ENCODE peak calls at places on chromosome 18, in five cellular contexts. M is fibroblast of lung, R is testis, B is SJSA1, S is astrocyte of the spinal cord. C is an unnamed sample.

GRCh38 chr18:46663539-46663938 is 6.5 kb upstream of the LOXHD1 start:
- DNase-seq in R (no peak), B (no peak), S (no peak), M (no peak), C (no peak)

GRCh38 chr18:45571161-45571560 is 44.1 kb upstream of the SLC14A2 start:
- DNase-seq in R (no peak), M (no peak), B (no peak), S (no peak), C (no peak)

GRCh38 chr18:44521673-44522032 is 159.0 kb upstream of the SETBP1 start:
- DNase-seq in B (no peak), R (no peak), M (no peak), S (peak), C (no peak)

GRCh38 chr18:55100817-55101457 is 141.7 kb upstream of the CCDC68 start:
- DNase-seq in M (peak), B (no peak), R (no peak), S (peak), C (no peak)

GRCh38 chr18:13387856-13388548 is 169.4 kb downstream of the LDLRAD4 start:
- DNase-seq in R (no peak), M (no peak), S (peak), B (peak), C (no peak)

GRCh38 chr18:3458378-3458777 is 8.4 kb downstream of the TGIF1 start:
- DNase-seq in B (no peak), R (no peak), S (peak), M (no peak), C (no peak)

GRCh38 chr18:60966876-60967275 is 366.4 kb upstream of the CDH20 start:
- DNase-seq in B (no peak), M (peak), R (no peak), S (peak), C (peak)

GRCh38 chr18:495017-495416 is 5.5 kb downstream of the COLEC12 start:
- DNase-seq in B (no peak), R (no peak), M (no peak), S (no peak), C (no peak)

GRCh38 chr18:12057419-12058039 is 36.1 kb upstream of the ANKRD62 start:
- DNase-seq in S (no peak), B (no peak), M (no peak), R (no peak), C (no peak)

GRCh38 chr18:23232331-23232730 is 97.0 kb downstream of the CABLES1 start:
- DNase-seq in S (no peak), R (no peak), B (no peak), M (no peak), C (no peak)

GRCh38 chr18:23229472-23229871 is 94.2 kb downstream of the CABLES1 start:
- DNase-seq in S (no peak), M (peak), R (no peak), B (no peak), C (peak)

GRCh38 chr18:23231340-23232021 is 96.2 kb downstream of the CABLES1 start:
- DNase-seq in S (peak), B (peak), R (peak), M (peak), C (peak)

GRCh38 chr18:23228102-23229051 is 93.1 kb downstream of the CABLES1 start:
- DNase-seq in R (no peak), S (peak), B (no peak), M (peak), C (no peak)

DNA sequence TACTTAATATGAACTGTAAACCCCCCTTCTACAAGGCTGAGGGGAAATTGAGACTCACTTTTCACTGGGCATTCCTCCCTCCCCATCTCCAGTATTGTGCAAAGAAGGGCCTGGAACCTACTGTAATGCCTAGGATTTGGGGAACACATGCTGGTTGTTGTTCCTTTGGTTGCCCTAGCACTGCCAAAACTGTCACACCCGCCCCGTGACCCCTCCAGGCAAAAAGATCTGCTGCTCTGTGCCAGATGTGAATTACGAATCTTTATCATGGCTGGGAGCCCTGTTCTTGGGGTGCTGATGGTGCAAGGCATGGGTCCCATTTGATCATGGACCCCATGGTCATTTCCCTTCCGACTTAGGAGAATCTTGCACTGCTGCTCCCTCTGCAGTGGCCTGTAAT is 95.4 kb downstream of the CABLES1 start:
- DNase-seq in M (no peak), S (no peak), R (no peak), B (no peak), C (peak)
- H3K4me3 ChIP-seq in M (no peak), S (no peak), R (no peak), B (no peak), C (no peak)

GRCh38 chr18:74113711-74114110 is 33.9 kb downstream of the FBXO15 start:
- DNase-seq in R (no peak), M (no peak), S (peak), B (no peak), C (peak)
- H3K4me3 ChIP-seq in R (no peak), M (no peak), S (no peak), B (no peak), C (no peak)

GRCh38 chr18:50819727-50820378 is at the start of gene MRO:
- DNase-seq in M (peak), R (peak), B (peak), S (peak), C (peak)
- H3K4me3 ChIP-seq in M (peak), R (peak), B (no peak), S (peak), C (peak)

DNA sequence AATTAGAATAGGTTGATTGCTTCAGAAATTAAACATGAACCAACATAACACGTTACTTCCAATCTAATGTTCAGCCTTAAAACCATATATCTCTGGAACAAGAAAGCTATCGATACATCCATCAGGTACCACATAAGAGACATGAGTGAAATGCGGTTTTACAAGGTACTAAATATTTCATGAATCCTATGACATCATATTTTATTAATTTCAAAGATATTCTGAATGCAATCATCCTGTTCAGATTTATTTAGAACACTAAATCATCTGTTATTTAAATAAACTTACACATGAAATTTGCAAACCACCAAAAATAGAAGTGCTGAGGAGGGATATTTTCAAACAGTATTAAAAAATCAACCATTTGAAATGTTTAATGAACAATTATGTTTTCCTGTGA is 119.0 kb downstream of the OSBPL1A start:
- DNase-seq in R (no peak), S (no peak), B (no peak), M (no peak), C (no peak)
- H3K4me3 ChIP-seq in R (no peak), S (no peak), B (no peak), M (no peak), C (no peak)

GRCh38 chr18:75248426-75249191 is 38.0 kb downstream of the TSHZ1 start:
- DNase-seq in S (no peak), M (no peak), R (no peak), B (no peak), C (no peak)
- H3K4me3 ChIP-seq in S (peak), M (peak), R (no peak), B (peak), C (peak)

DNA sequence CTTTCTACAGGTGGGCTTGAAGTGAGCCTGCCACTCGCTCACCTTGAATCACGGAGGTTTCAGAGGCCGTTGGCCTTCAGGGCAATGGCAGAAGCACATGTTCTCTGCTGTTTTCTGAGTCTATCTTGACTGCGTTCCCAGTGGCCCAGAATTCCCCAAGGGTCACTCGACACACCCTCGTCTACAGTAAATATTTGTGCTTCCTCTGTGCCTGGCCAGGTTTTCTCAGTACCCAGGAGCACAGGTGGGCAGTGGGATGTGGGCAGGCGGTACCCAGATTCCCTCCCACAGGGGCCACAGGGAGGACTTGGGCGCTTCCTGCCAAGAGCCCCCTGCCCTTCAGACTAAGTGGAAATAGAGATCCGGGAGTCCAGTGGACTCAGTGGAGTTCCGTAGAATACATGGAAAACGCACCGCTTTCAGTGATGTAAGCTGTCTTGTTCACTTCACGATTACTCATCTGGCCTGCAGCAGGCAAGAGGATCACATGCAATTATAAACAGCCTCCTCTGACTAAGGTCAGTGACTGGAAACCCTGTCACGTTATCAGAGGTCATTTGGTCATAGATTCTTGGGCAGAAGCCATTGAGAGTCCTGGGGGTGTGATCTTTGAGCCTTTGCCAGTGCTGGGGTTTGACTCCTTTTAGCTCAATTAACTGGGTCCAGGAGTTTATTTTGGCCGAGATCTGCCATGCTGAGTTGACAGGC is 179.8 kb downstream of the NEDD4L start:
- DNase-seq in M (peak), S (peak), B (peak), R (no peak), C (peak)
- H3K4me3 ChIP-seq in M (no peak), S (peak), B (peak), R (no peak), C (no peak)

DNA sequence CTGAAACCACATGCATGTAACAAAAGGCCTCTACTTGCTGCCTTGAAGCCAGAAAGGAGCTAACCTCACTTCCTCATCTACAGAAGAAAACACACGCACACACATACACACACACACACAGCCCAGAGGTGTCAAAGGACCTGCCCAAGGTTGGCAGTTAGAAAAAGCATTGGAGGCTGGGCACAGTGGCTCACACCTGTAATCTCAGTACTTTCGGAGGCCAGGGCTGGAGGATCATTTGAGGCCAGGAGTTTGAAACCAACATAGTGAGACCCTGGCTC is 125.9 kb upstream of the RNF152 start:
- DNase-seq in B (peak), R (no peak), M (no peak), S (no peak), C (no peak)
- H3K4me3 ChIP-seq in B (no peak), R (no peak), M (no peak), S (no peak), C (no peak)

DNA sequence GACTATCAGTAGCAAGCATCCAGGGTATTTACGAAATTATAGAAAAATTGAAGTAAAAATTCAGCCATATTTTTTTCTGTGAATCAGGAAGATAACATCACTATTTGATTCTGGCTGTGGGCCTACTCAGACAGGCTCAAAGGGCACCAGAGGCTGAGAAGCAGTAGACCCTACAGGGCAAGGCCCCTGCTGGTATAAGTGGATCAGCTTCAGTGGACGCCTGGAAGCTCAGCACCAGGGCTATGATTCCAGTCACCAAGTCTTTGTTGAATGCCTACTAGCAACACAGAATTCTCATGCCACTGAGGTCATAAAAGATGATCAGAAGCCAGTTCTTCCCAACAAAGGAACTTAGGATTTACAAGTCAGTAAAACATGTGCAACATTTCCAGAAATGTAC is 133.8 kb downstream of the CCBE1 start:
- DNase-seq in R (no peak), B (no peak), S (no peak), M (no peak), C (peak)
- H3K4me3 ChIP-seq in R (no peak), B (no peak), S (no peak), M (no peak), C (no peak)